ENCODE peak calls at places on chromosomes 16 and 17, in four cellular contexts. R is tibial artery, Y is colonic mucosa, U is HCT116. J is an unnamed sample.

GRCh38 chr17:41785091-41785875 is 1.2 kb downstream of the JUP start:
- DNase-seq in Y (peak; percentile 45), R (no peak), U (no peak), J (no peak)

GRCh38 chr17:57902800-57903759 is 52.1 kb downstream of the CUEDC1 start:
- DNase-seq in R (peak; percentile 95), Y (peak; percentile 87), U (peak; percentile 92), J (peak; percentile 70)

GRCh38 chr16:11006666-11007065 is 62.3 kb downstream of the CLEC16A start:
- DNase-seq in Y (no peak), U (no peak), R (no peak), J (no peak)

GRCh38 chr16:64969221-64969620 is 152.6 kb downstream of the CDH11 start:
- DNase-seq in U (no peak), Y (no peak), R (no peak), J (peak; percentile 64)

GRCh38 chr16:3461120-3461519 is 17.6 kb downstream of the NAA60 start:
- DNase-seq in R (no peak), Y (no peak), U (no peak), J (no peak)

GRCh38 chr17:320139-320538 is 32.5 kb downstream of the RPH3AL start:
- DNase-seq in Y (no peak), U (no peak), R (no peak), J (no peak)

GRCh38 chr17:27991594-27991993 is 50.9 kb upstream of the NLK start:
- DNase-seq in Y (no peak), U (no peak), R (no peak), J (no peak)

GRCh38 chr16:73951541-73951940 is 345.1 kb upstream of the PSMD7 start:
- DNase-seq in R (no peak), Y (peak; percentile 19), U (no peak), J (peak; percentile 6)

GRCh38 chr17:65228734-65229390 is 91.7 kb downstream of the RGS9 start:
- DNase-seq in R (no peak), Y (no peak), U (peak; percentile 28), J (no peak)

GRCh38 chr17:66602659-66603363 is 232.1 kb upstream of the CACNG5 start:
- DNase-seq in U (no peak), R (no peak), Y (no peak), J (peak; percentile 18)

GRCh38 chr17:51119415-51120356 is 982 bp downstream of the SPAG9 start:
- DNase-seq in Y (peak; percentile 58), U (peak; percentile 38), R (peak; percentile 80), J (peak; percentile 13)

GRCh38 chr16:11391576-11391975 is 46.3 kb downstream of the RMI2 start:
- DNase-seq in U (no peak), Y (no peak), R (no peak), J (no peak)

GRCh38 chr17:63855185-63855584 is 12.7 kb upstream of the SMARCD2 start:
- DNase-seq in Y (no peak), R (no peak), U (no peak), J (no peak)

GRCh38 chr17:66570353-66571195 is 264.3 kb upstream of the CACNG5 start:
- DNase-seq in U (no peak), R (no peak), Y (no peak), J (no peak)

GRCh38 chr16:57536306-57537193 is at the start of gene CCDC102A:
- DNase-seq in U (no peak), R (peak; percentile 76), Y (peak; percentile 42), J (no peak)

GRCh38 chr16:11202260-11203091 is 53.5 kb downstream of the SOCS1 start:
- DNase-seq in U (no peak), R (no peak), Y (no peak), J (peak; percentile 33)

GRCh38 chr17:7204335-7204734 is 15.3 kb downstream of the DLG4 start:
- DNase-seq in Y (no peak), R (no peak), U (no peak), J (no peak)

GRCh38 chr17:2406903-2407790 is 6.3 kb upstream of the MNT start:
- DNase-seq in U (peak; percentile 90), R (peak; percentile 95), Y (peak; percentile 93), J (peak; percentile 95)

GRCh38 chr16:87086575-87086974 is 230.6 kb downstream of the C16orf95 start:
- DNase-seq in Y (no peak), R (no peak), U (peak; percentile 7), J (peak; percentile 56)

GRCh38 chr16:2458887-2459646 is 842 bp upstream of the TEDC2 start:
- DNase-seq in Y (no peak), U (no peak), R (no peak), J (no peak)

GRCh38 chr17:69434164-69434579 is 19.7 kb downstream of the MAP2K6 start:
- DNase-seq in Y (no peak), R (no peak), U (no peak), J (no peak)

GRCh38 chr17:69900829-69901228 is 174.2 kb upstream of the KCNJ16 start:
- DNase-seq in U (no peak), R (no peak), Y (no peak), J (no peak)

DNA sequence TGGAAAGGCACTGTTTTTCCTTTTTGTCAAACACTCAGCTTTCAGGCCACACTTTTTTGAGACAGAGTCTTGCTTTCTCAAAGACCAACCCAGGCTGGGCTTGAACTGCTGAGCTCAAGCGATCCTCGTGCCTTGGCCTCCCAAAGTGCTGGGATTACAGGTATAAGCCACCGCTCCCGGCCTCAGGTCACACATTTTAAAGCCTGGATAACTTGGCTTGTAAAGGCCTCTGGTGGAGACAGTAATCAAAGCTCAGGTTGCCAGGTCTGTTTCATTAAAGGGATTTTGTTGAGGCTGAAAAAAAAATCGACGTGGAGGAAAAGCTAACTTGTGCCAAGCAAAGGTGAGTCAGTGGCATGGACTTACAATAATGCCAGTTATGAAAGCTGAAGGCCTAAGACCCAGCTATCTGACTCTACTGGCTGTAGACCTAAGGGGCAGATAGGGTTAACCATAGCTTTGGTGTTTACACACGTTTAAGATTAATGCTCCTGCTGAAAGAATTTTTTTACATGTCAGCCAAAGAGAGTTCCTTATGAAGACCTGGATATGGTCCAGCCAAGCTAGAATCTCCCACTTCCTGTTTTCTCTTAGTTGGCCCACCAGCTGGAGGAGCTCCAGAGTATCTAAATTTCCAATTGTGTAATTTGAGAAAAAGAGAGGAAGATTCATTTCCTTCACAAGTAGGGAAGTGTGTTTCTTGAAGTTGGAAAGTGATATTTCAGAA is 910 bp downstream of the NBR1 start:
- DNase-seq in U (peak; percentile 50), R (no peak), Y (peak; percentile 56), J (peak; percentile 77)
- H3K27ac ChIP-seq in U (peak overlapping the region; percentile 72), R (peak overlapping the region; percentile 96), Y (peak overlapping the region; percentile 97), J (peak overlapping the region; percentile 92)

DNA sequence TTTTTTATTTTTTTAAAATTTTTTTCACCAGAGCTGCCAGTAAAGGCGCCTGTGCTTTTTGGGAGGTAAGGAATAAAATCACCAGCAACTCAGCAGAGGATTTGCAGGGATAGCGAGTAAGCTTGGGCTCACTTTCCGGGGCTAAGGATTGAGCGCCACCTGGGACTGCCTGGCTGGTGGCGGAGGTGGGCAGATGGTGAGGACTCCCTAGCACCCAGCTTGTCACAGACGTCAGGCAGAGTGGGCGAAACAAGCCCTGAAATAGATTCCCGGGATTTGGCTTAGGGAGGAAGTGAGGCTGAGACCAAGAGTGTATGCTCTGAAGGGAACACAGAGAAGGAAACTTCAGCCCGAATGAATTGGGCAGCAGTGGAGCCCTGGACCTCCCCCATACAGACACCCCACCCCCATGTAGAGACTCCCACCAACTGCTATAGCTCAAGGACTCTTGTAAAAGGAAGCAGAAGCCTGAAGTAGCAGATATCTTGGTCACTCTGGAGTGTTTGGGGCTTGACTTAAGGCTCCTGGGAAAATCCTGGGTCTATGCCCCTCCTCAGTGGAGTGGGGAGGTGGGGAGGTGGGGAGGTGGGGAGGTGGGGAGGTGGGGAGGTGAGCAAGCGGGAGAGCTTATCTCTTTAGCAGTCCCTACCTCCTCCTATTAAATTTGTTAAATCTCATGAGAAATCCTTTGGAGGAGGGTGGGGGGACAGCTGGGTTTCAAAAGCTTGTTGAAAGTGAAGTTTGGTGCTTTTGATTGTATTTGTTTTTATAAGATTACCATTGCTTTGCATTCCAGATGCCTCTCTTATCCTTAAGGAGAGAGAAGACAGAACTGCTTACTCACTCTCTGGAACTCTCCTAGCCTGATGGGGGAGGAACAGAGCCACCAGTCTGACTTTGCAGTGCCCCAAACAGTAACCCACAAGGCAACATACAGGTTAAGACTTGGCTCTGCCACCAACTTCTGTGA is 8.2 kb downstream of the ARL4D start:
- DNase-seq in R (peak; percentile 54), U (no peak), Y (no peak), J (peak; percentile 42)
- TF ChIP-seq CTCF in R (no peak), U (no peak), Y (no peak), J (no peak)

GRCh38 chr16:15874745-15875314 is 13.6 kb downstream of the CEP20 start:
- DNase-seq in Y (peak; percentile 62), R (peak; percentile 66), U (peak; percentile 61), J (peak; percentile 64)
- H3K27ac ChIP-seq in Y (no peak overlapping the region), R (peak overlapping the region; percentile 38), U (no peak overlapping the region), J (no peak overlapping the region)

DNA sequence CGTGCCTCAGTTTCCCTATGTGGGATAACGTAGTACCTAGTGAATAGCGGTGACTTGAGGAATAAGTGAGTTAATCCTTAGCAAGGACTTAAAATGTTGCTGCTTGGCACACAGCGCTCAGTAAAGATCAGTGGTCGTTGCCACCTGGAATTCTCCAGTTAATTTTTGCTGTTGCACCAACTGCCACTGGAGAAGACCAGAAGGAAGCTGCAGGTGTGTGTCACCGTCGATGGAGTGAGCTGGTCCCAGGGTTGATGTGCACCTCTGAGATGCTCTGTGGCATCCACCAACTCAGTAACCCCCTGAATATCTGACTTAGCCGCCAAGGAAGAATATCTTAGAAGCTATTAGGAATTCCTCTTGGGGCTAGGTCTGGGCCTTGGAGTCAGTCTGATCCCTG is 4.1 kb downstream of the ABCC1 start:
- DNase-seq in Y (no peak), R (no peak), U (no peak), J (no peak)
- TF ChIP-seq CTCF in Y (no peak), R (no peak), U (no peak), J (no peak)

DNA sequence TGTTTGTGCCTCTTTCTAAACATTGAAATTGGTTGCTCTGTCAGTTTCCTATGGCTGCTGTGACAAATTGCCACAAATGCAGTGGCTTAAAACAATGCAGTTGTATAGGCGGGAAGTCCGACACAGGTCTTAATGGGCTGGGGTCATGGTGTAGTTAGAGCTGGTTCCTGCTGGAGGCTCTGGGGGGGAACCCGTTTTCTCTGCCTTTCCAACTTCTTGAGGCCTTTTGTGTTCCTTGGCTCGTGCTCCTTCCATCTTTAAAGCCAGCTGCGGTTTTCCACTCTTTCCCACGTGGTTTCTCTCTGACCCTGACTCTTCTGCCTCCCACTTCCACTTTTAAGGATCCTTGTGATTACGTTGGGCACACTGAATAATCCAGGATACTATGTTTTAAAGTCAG is 12.5 kb downstream of the EPN2 start:
- DNase-seq in R (peak; percentile 75), Y (no peak), U (no peak), J (no peak)
- H3K27ac ChIP-seq in R (peak overlapping the region; percentile 63), Y (peak overlapping the region; percentile 50), U (no peak overlapping the region), J (peak overlapping the region; percentile 7)

J was measured in brain microvascular endothelial cell.